ENCODE peak calls at places on chromosomes 4 and X, in eight cellular contexts. N, P, Y, E, L, M, H and V are unnamed samples.

GRCh38 chr4:72505314-72505744 is 63.7 kb downstream of the ADAMTS3 start:
- DNase-seq in L (peak), H (no peak), N (peak), P (no peak), E (peak), M (peak), Y (no peak), V (peak)

GRCh38 chrX:153609917-153610833 is 11.2 kb upstream of the CCNQ start:
- DNase-seq in N (peak), E (peak), Y (no peak), L (no peak), P (peak), M (peak), H (peak), V (peak)

GRCh38 chrX:109964390-109964789 is 38.5 kb upstream of the TMEM164 start:
- DNase-seq in P (no peak), N (no peak), L (no peak), M (no peak), H (no peak), Y (no peak), E (no peak), V (no peak)

GRCh38 chr4:6562931-6563901 is 11.8 kb upstream of the MAN2B2 start:
- DNase-seq in L (no peak), N (peak), E (no peak), P (peak), H (no peak), M (peak), Y (no peak), V (no peak)

GRCh38 chr4:16505726-16506125 is 279.5 kb upstream of the TAPT1 start:
- DNase-seq in H (no peak), N (peak), M (peak), E (peak), P (no peak), Y (no peak), L (no peak), V (no peak)

GRCh38 chr4:168877779-168878491 is 132.1 kb downstream of the CBR4 start:
- DNase-seq in L (no peak), Y (peak), P (no peak), E (no peak), H (no peak), M (peak), N (no peak), V (no peak)

GRCh38 chr4:15805583-15806517 is 27.7 kb downstream of the CD38 start:
- DNase-seq in Y (no peak), N (peak), E (peak), H (no peak), M (peak), P (peak), L (peak), V (peak)

GRCh38 chr4:183287677-183288076 is 32.4 kb downstream of the CLDN22 start:
- DNase-seq in P (no peak), Y (no peak), E (no peak), N (no peak), L (no peak), M (no peak), H (no peak), V (no peak)

GRCh38 chr4:87050596-87050995 is 115.8 kb downstream of the AFF1 start:
- DNase-seq in N (no peak), P (no peak), L (no peak), Y (no peak), E (no peak), M (no peak), H (no peak), V (no peak)

GRCh38 chrX:130296743-130297142 is 28.0 kb upstream of the ZNF280C start:
- DNase-seq in H (no peak), M (no peak), P (no peak), E (peak), Y (no peak), N (peak), L (no peak), V (no peak)

GRCh38 chr4:59540311-59540710 is 1659.8 kb upstream of the ADGRL3 start:
- DNase-seq in M (no peak), P (no peak), E (no peak), Y (no peak), H (no peak), L (no peak), N (no peak), V (no peak)

GRCh38 chr4:188246488-188246887 is 107.2 kb downstream of the TRIML1 start:
- DNase-seq in E (peak), N (peak), P (no peak), M (peak), L (no peak), Y (no peak), H (no peak), V (no peak)

GRCh38 chrX:83508526-83509245 is 596 bp downstream of the POU3F4 start:
- DNase-seq in L (no peak), Y (no peak), N (no peak), E (no peak), H (no peak), P (no peak), M (peak), V (no peak)

GRCh38 chrX:46574337-46574940 is 874 bp downstream of the CHST7 start:
- DNase-seq in L (no peak), N (peak), H (no peak), Y (no peak), M (peak), P (no peak), E (no peak), V (no peak)

GRCh38 chrX:323721-324628 is 5.4 kb upstream of the GTPBP6 start:
- DNase-seq in E (peak), N (peak), P (no peak), L (no peak), M (peak), H (no peak), Y (no peak), V (peak)

GRCh38 chr4:113435893-113436292 is 325.6 kb downstream of the CAMK2D start:
- DNase-seq in M (peak), L (no peak), H (no peak), Y (no peak), N (peak), E (peak), P (no peak), V (peak)

GRCh38 chrX:17039826-17040225 is 93.4 kb downstream of the REPS2 start:
- DNase-seq in H (no peak), M (no peak), E (peak), N (peak), Y (no peak), P (no peak), L (no peak), V (no peak)

GRCh38 chr4:3814026-3814570 is 47.9 kb downstream of the ADRA2C start:
- DNase-seq in N (no peak), Y (no peak), E (no peak), M (no peak), L (no peak), P (no peak), H (no peak), V (no peak)

GRCh38 chrX:109934434-109934833 is 68.5 kb upstream of the TMEM164 start:
- DNase-seq in L (no peak), N (peak), E (peak), H (no peak), M (no peak), P (no peak), Y (no peak), V (no peak)

GRCh38 chrX:115177941-115178340 is 11.3 kb upstream of the RBMXL3 start:
- DNase-seq in L (no peak), E (peak), M (no peak), Y (no peak), P (no peak), N (no peak), H (no peak), V (no peak)

GRCh38 chr4:11774346-11774745 is 345.7 kb upstream of the HS3ST1 start:
- DNase-seq in Y (no peak), N (no peak), P (no peak), H (no peak), M (no peak), E (peak), L (no peak), V (no peak)

GRCh38 chr4:138602664-138603063 is 360.5 kb upstream of the SLC7A11 start:
- DNase-seq in P (no peak), H (no peak), Y (no peak), E (no peak), N (peak), M (no peak), L (no peak), V (no peak)

GRCh38 chr4:80125252-80126177 is 52.5 kb upstream of the ANTXR2 start:
- DNase-seq in N (peak), M (peak), Y (no peak), H (no peak), P (no peak), L (no peak), E (peak), V (peak)

GRCh38 chr4:169439244-169439643 is 168.5 kb upstream of the SH3RF1 start:
- DNase-seq in Y (no peak), E (peak), L (no peak), N (peak), H (no peak), P (no peak), M (no peak), V (peak)

GRCh38 chr4:673349-674091 is 556 bp downstream of the ATP5ME start:
- DNase-seq in E (no peak), L (no peak), Y (no peak), P (no peak), H (no peak), M (no peak), N (peak), V (no peak)

GRCh38 chr4:143431526-143432257 is 81.8 kb upstream of the SMARCA5 start:
- DNase-seq in Y (no peak), H (no peak), N (no peak), E (no peak), L (no peak), M (peak), P (no peak), V (no peak)

GRCh38 chrX:152640039-152640818 is 2.5 kb downstream of the GABRQ start:
- DNase-seq in E (peak), H (no peak), L (no peak), M (no peak), Y (no peak), P (peak), N (no peak), V (no peak)

GRCh38 chr4:137307806-137308205 is 224.5 kb downstream of the PCDH18 start:
- DNase-seq in E (peak), N (peak), M (no peak), H (no peak), Y (no peak), P (no peak), L (no peak), V (no peak)

GRCh38 chrX:44474410-44474809 is 68.2 kb downstream of the FUNDC1 start:
- DNase-seq in N (peak), H (no peak), E (peak), L (no peak), P (no peak), M (no peak), Y (no peak), V (no peak)

GRCh38 chr4:36358173-36358572 is 76.8 kb downstream of the DTHD1 start:
- DNase-seq in H (no peak), P (no peak), Y (no peak), N (no peak), M (no peak), L (no peak), E (no peak), V (no peak)

GRCh38 chr4:111937368-111937767 is 207.9 kb upstream of the FAM241A start:
- DNase-seq in Y (no peak), N (peak), L (peak), P (peak), M (no peak), H (no peak), E (peak), V (peak)

GRCh38 chrX:130330706-130331105 is 9.0 kb upstream of the SLC25A14 start:
- DNase-seq in P (peak), Y (no peak), L (no peak), H (peak), N (peak), M (peak), E (peak), V (peak)

GRCh38 chr4:27921236-27921635 is 1060.6 kb downstream of the STIM2 start:
- DNase-seq in E (peak), Y (no peak), N (peak), L (no peak), P (no peak), M (no peak), H (no peak), V (no peak)

GRCh38 chrX:148609766-148610698 is 109.6 kb downstream of the AFF2 start:
- DNase-seq in L (no peak), E (no peak), H (no peak), Y (no peak), N (no peak), P (no peak), M (peak), V (no peak)

GRCh38 chrX:63282828-63283227 is 68.3 kb downstream of the SPIN4 start:
- DNase-seq in E (no peak), H (no peak), Y (no peak), M (no peak), L (no peak), P (no peak), N (no peak), V (no peak)

GRCh38 chr4:140654516-140654855 is 85.7 kb upstream of the UCP1 start:
- DNase-seq in N (peak), L (no peak), E (no peak), M (no peak), H (no peak), P (no peak), Y (no peak), V (no peak)